ENCODE peak calls at places on chromosomes 4 and X, in six cellular contexts. A is astrocyte of the spinal cord, D is NB4, B is right lobe of liver, K is heart right ventricle, E is brain microvascular endothelial cell. Q is an unnamed sample.

GRCh38 chrX:68599256-68600152 is 48.0 kb upstream of the STARD8 start:
- DNase-seq in A (peak; percentile 1), D (peak; percentile 15), B (no peak), K (no peak), E (peak; percentile 22), Q (no peak)

GRCh38 chrX:45749375-45749774 is 548.7 kb upstream of the DIPK2B start:
- DNase-seq in A (peak; percentile 34), D (peak; percentile 31), B (no peak), K (no peak), E (no peak), Q (no peak)

GRCh38 chr4:54085284-54085683 is 14.7 kb upstream of the GSX2 start:
- DNase-seq in A (peak; percentile 82), D (no peak), B (no peak), K (no peak), E (peak; percentile 94), Q (peak; percentile 86)

GRCh38 chr4:85790582-85790981 is 315.6 kb downstream of the ARHGAP24 start:
- DNase-seq in A (peak; percentile 61), D (no peak), B (no peak), K (no peak), E (no peak), Q (peak; percentile 91)

GRCh38 chr4:31995943-31996901 is 1276.1 kb downstream of the PCDH7 start:
- DNase-seq in A (no peak), D (peak; percentile 84), B (no peak), K (no peak), E (no peak), Q (no peak)

GRCh38 chr4:73335717-73336116 is 68.4 kb upstream of the ALB start:
- DNase-seq in A (no peak), D (no peak), B (no peak), K (no peak), E (no peak), Q (no peak)

GRCh38 chr4:95466791-95467190 is 82.0 kb downstream of the UNC5C start:
- DNase-seq in A (no peak), D (no peak), B (no peak), K (no peak), E (no peak), Q (no peak)

GRCh38 chrX:139020793-139021192 is 309.3 kb upstream of the FGF13 start:
- DNase-seq in A (no peak), D (no peak), B (no peak), K (no peak), E (no peak), Q (no peak)

GRCh38 chr4:168877779-168878491 is 132.1 kb downstream of the CBR4 start:
- DNase-seq in A (no peak), D (peak; percentile 45), B (peak; percentile 70), K (peak; percentile 64), E (no peak), Q (no peak)

GRCh38 chr4:3531306-3531886 is 826 bp downstream of the LRPAP1 start:
- DNase-seq in A (no peak), D (no peak), B (no peak), K (no peak), E (no peak), Q (no peak)

GRCh38 chr4:123096038-123096437 is 173.6 kb upstream of the NUDT6 start:
- DNase-seq in A (no peak), D (peak; percentile 39), B (no peak), K (no peak), E (peak; percentile 14), Q (no peak)

GRCh38 chr4:2436301-2436700 is 17.5 kb downstream of the CFAP99 start:
- DNase-seq in A (no peak), D (no peak), B (no peak), K (no peak), E (no peak), Q (no peak)

GRCh38 chr4:113881256-113881655 is 98.2 kb downstream of the ARSJ start:
- DNase-seq in A (peak; percentile 33), D (no peak), B (no peak), K (no peak), E (peak; percentile 17), Q (no peak)

GRCh38 chrX:154804957-154805695 is at the start of gene MPP1:
- DNase-seq in A (peak; percentile 66), D (peak; percentile 89), B (peak; percentile 81), K (peak; percentile 82), E (peak; percentile 34), Q (peak; percentile 18)

GRCh38 chr4:169115897-169116254 is 105.8 kb upstream of the CBR4 start:
- DNase-seq in A (peak; percentile 96), D (no peak), B (no peak), K (no peak), E (peak; percentile 96), Q (peak; percentile 92)

GRCh38 chr4:173556398-173557131 is 26.5 kb upstream of the HAND2 start:
- DNase-seq in A (no peak), D (no peak), B (no peak), K (no peak), E (no peak), Q (no peak)

GRCh38 chrX:135009057-135009605 is 13.2 kb downstream of the RTL8B start:
- DNase-seq in A (no peak), D (peak; percentile 14), B (no peak), K (no peak), E (no peak), Q (no peak)

GRCh38 chr4:110787109-110787508 is 164.2 kb upstream of the PITX2 start:
- DNase-seq in A (no peak), D (no peak), B (no peak), K (no peak), E (no peak), Q (no peak)

GRCh38 chr4:110793381-110793801 is 170.5 kb upstream of the PITX2 start:
- DNase-seq in A (no peak), D (no peak), B (no peak), K (no peak), E (peak; percentile 29), Q (peak; percentile 12)

GRCh38 chr4:110787781-110788180 is 164.9 kb upstream of the PITX2 start:
- DNase-seq in A (no peak), D (no peak), B (no peak), K (no peak), E (no peak), Q (no peak)

GRCh38 chr4:110793890-110794588 is 171.2 kb upstream of the PITX2 start:
- DNase-seq in A (no peak), D (no peak), B (no peak), K (no peak), E (no peak), Q (no peak)

GRCh38 chr4:110792036-110792435 is 169.2 kb upstream of the PITX2 start:
- DNase-seq in A (no peak), D (no peak), B (no peak), K (no peak), E (no peak), Q (no peak)
- H3K4me3 ChIP-seq in A (no peak overlapping the region), D (no peak overlapping the region), B (no peak overlapping the region), K (no peak overlapping the region), E (no peak overlapping the region), Q (no peak overlapping the region)

GRCh38 chr4:47837582-47838294 is at the start of gene CORIN:
- DNase-seq in A (no peak), D (peak; percentile 12), B (peak; percentile 54), K (peak; percentile 41), E (no peak), Q (no peak)

GRCh38 chr4:47840291-47840690 is 2.4 kb upstream of the CORIN start:
- DNase-seq in A (no peak), D (no peak), B (no peak), K (no peak), E (no peak), Q (no peak)

GRCh38 chr4:47839259-47839658 is 1.4 kb upstream of the CORIN start:
- DNase-seq in A (peak; percentile 54), D (peak; percentile 47), B (no peak), K (no peak), E (peak; percentile 51), Q (no peak)

GRCh38 chr4:47836655-47837581 is 949 bp downstream of the CORIN start:
- DNase-seq in A (peak; percentile 84), D (peak; percentile 84), B (peak; percentile 90), K (peak; percentile 82), E (peak; percentile 84), Q (no peak)

GRCh38 chr4:47838445-47838844 is 578 bp upstream of the CORIN start:
- DNase-seq in A (no peak), D (peak; percentile 19), B (no peak), K (no peak), E (no peak), Q (no peak)
- H3K4me3 ChIP-seq in A (no peak overlapping the region), D (no peak overlapping the region), B (no peak overlapping the region), K (no peak overlapping the region), E (no peak overlapping the region), Q (no peak overlapping the region)

DNA sequence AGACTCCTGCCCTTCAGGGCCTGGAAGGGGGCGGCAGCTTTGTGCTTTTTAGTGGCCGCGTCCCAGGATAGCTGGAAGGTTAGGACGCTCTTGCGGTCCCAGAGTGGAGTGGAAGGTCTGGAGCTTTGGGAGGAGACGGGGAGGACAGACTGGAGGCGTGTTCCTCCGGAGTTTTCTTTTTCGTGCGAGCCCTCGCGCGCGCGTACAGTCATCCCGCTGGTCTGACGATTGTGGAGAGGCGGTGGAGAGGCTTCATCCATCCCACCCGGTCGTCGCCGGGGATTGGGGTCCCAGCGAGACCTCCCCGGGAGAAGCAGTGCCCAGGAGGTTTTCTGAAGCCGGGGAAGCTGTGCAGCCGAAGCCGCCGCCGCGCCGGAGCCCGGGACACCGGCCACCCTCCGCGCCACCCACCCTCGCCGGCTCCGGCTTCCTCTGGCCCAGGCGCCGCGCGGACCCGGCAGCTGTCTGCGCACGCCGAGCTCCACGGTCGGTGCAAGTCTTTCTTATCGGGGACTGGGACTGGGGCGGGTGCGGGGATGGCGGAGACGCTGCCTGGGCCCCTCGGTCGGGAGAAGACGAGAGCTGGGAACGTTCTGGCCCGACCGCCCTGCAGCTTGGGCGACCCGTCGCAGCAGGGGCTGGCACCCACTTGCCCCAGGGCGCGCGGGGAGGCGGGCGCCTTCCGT is at the start of gene EDNRA:
- DNase-seq in A (peak; percentile 63), D (no peak), B (no peak), K (peak; percentile 39), E (peak; percentile 74), Q (no peak)
- H3K4me3 ChIP-seq in A (peak within 1 kb of the TSS; percentile 59), D (no peak within 1 kb of the TSS), B (peak within 1 kb of the TSS; percentile 32), K (peak within 1 kb of the TSS; percentile 48), E (peak within 1 kb of the TSS; percentile 77), Q (peak within 1 kb of the TSS; percentile 61)

DNA sequence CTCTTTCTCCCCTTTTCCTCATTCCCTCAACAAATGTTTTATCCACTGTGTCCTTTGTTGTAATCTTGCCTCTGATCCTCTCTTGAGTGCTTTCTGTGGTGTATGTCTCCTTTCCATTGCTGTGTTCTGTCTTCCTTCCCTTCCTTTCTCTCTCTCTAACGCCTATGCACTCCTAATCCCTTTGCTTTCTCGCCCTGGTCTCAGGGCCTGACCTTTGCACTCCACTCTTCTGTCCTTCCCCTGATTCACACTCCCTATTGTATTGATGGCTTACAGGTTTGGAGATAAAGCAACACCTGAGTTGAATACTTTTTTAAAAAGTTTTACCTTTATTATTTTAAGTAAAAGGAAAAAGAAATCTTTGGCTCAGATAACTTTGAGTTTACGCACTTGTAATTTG is 15.6 kb upstream of the SCOC start:
- DNase-seq in A (no peak), D (no peak), B (no peak), K (no peak), E (no peak), Q (no peak)
- H3K4me3 ChIP-seq in A (no peak overlapping the region), D (no peak overlapping the region), B (no peak overlapping the region), K (no peak overlapping the region), E (no peak overlapping the region), Q (no peak overlapping the region)